ENCODE peak calls at places on chromosomes 13 and 19, in eight cellular contexts. Z is heart left ventricle, Q is sigmoid colon, U is body of pancreas, C is thyroid gland, D is suprapubic skin, E is uterus, I is ovary. J is an unnamed sample. For H3K4me1, the result is how much of the 10 kb centered on the place peaks cover.

GRCh38 chr19:55550321-55550650 is 4.9 kb upstream of the SBK3 start:
- DNase-seq in Z (no peak), Q (no peak), U (no peak), C (no peak), D (no peak), E (no peak), I (no peak), J (no peak)

GRCh38 chr19:36973021-36973843 is 57.1 kb downstream of the ZNF568 start:
- DNase-seq in Z (peak), Q (peak), U (peak), C (peak), D (peak), E (peak), I (peak), J (peak)

GRCh38 chr13:87274209-87274819 is 396.9 kb upstream of the SLITRK5 start:
- DNase-seq in Z (no peak), Q (no peak), U (peak), C (peak), D (no peak), E (no peak), I (no peak), J (no peak)

GRCh38 chr13:94416454-94417080 is 62.9 kb downstream of the DCT start:
- DNase-seq in Z (no peak), Q (no peak), U (no peak), C (no peak), D (no peak), E (no peak), I (no peak), J (peak)

GRCh38 chr19:14433454-14434156 is 499 bp downstream of the PKN1 start:
- DNase-seq in Z (peak), Q (no peak), U (peak), C (peak), D (peak), E (peak), I (peak), J (no peak)

GRCh38 chr19:2167896-2168618 is 4.3 kb downstream of the DOT1L start:
- DNase-seq in Z (peak), Q (peak), U (no peak), C (peak), D (no peak), E (peak), I (no peak), J (peak)

GRCh38 chr19:8310342-8311055 is 2.3 kb upstream of the CD320 start:
- DNase-seq in Z (no peak), Q (peak), U (no peak), C (no peak), D (peak), E (peak), I (no peak), J (no peak)

GRCh38 chr13:57409121-57409520 is 222.4 kb upstream of the PCDH17 start:
- DNase-seq in Z (no peak), Q (no peak), U (no peak), C (no peak), D (no peak), E (no peak), I (no peak), J (no peak)

GRCh38 chr13:18962168-18962734 is 219.4 kb downstream of the TUBA3C start:
- DNase-seq in Z (no peak), Q (no peak), U (no peak), C (no peak), D (no peak), E (no peak), I (no peak), J (no peak)

GRCh38 chr19:13979224-13979623 is 26.9 kb downstream of the RFX1 start:
- DNase-seq in Z (no peak), Q (no peak), U (no peak), C (no peak), D (no peak), E (no peak), I (peak), J (no peak)

GRCh38 chr19:31946491-31946890 is 398.9 kb upstream of the ZNF507 start:
- DNase-seq in Z (peak), Q (no peak), U (no peak), C (peak), D (no peak), E (no peak), I (no peak), J (no peak)

GRCh38 chr19:16342002-16342715 is 17.5 kb downstream of the KLF2 start:
- DNase-seq in Z (peak), Q (no peak), U (no peak), C (peak), D (no peak), E (no peak), I (no peak), J (no peak)

GRCh38 chr19:3857449-3858003 is 11.3 kb downstream of the ZFR2 start:
- DNase-seq in Z (no peak), Q (no peak), U (no peak), C (no peak), D (no peak), E (no peak), I (no peak), J (no peak)

GRCh38 chr13:24827799-24828198 is 63.8 kb downstream of the RNF17 start:
- DNase-seq in Z (no peak), Q (no peak), U (no peak), C (no peak), D (no peak), E (no peak), I (no peak), J (no peak)

GRCh38 chr13:33017410-33017929 is 1.2 kb downstream of the KL start:
- DNase-seq in Z (peak), Q (peak), U (no peak), C (no peak), D (peak), E (peak), I (no peak), J (peak)

GRCh38 chr13:46469064-46469463 is 82.0 kb upstream of the RUBCNL start:
- DNase-seq in Z (no peak), Q (no peak), U (no peak), C (no peak), D (no peak), E (no peak), I (no peak), J (no peak)

GRCh38 chr19:16301999-16302694 is 22.5 kb upstream of the KLF2 start:
- DNase-seq in Z (no peak), Q (no peak), U (no peak), C (no peak), D (no peak), E (no peak), I (no peak), J (no peak)

GRCh38 chr19:18304194-18304495 is 18.7 kb downstream of the LSM4 start:
- DNase-seq in Z (no peak), Q (no peak), U (no peak), C (peak), D (no peak), E (no peak), I (no peak), J (peak)

GRCh38 chr19:5651361-5651760 is 28.5 kb downstream of the SAFB start:
- DNase-seq in Z (no peak), Q (peak), U (no peak), C (no peak), D (peak), E (no peak), I (no peak), J (no peak)

GRCh38 chr19:17686592-17687042 is 1.5 kb downstream of the UNC13A start:
- DNase-seq in Z (peak), Q (no peak), U (no peak), C (no peak), D (no peak), E (no peak), I (no peak), J (no peak)

GRCh38 chr13:51844862-51845573 is at the start of gene TMEM272:
- DNase-seq in Z (no peak), Q (no peak), U (peak), C (peak), D (no peak), E (peak), I (peak), J (peak)

GRCh38 chr13:21050288-21051197 is 10.8 kb downstream of the LATS2 start:
- DNase-seq in Z (no peak), Q (no peak), U (no peak), C (no peak), D (no peak), E (no peak), I (no peak), J (no peak)

GRCh38 chr19:29467824-29468401 is 57.9 kb upstream of the VSTM2B start:
- DNase-seq in Z (no peak), Q (no peak), U (no peak), C (no peak), D (no peak), E (no peak), I (no peak), J (no peak)

GRCh38 chr13:45827318-45827717 is 24.2 kb downstream of the SIAH3 start:
- DNase-seq in Z (no peak), Q (no peak), U (no peak), C (peak), D (no peak), E (no peak), I (no peak), J (no peak)

GRCh38 chr19:38635483-38636399 is 11.7 kb upstream of the ACTN4 start:
- DNase-seq in Z (no peak), Q (no peak), U (no peak), C (no peak), D (no peak), E (no peak), I (no peak), J (no peak)

GRCh38 chr19:40976134-40976533 is 14.9 kb upstream of the CYP2B6 start:
- DNase-seq in Z (no peak), Q (no peak), U (no peak), C (no peak), D (no peak), E (no peak), I (no peak), J (no peak)

GRCh38 chr13:112828082-112828699 is 138.4 kb downstream of the ATP11A start:
- DNase-seq in Z (no peak), Q (no peak), U (no peak), C (no peak), D (no peak), E (no peak), I (no peak), J (no peak)

GRCh38 chr19:12794936-12795335 is 3.6 kb downstream of the JUNB start:
- DNase-seq in Z (no peak), Q (no peak), U (no peak), C (no peak), D (no peak), E (no peak), I (no peak), J (no peak)

GRCh38 chr19:17266975-17267788 is at the start of gene BABAM1:
- DNase-seq in Z (peak), Q (peak), U (peak), C (peak), D (peak), E (peak), I (peak), J (peak)

GRCh38 chr19:1884291-1884718 is 991 bp downstream of the ABHD17A start:
- DNase-seq in Z (no peak), Q (no peak), U (no peak), C (no peak), D (peak), E (no peak), I (peak), J (no peak)

GRCh38 chr13:55244991-55245644 is 1895.6 kb upstream of the PRR20A start:
- DNase-seq in Z (no peak), Q (no peak), U (peak), C (peak), D (no peak), E (no peak), I (no peak), J (no peak)

GRCh38 chr13:105442941-105443340 is 1092.5 kb downstream of the EFNB2 start:
- DNase-seq in Z (peak), Q (no peak), U (no peak), C (no peak), D (no peak), E (no peak), I (no peak), J (no peak)

GRCh38 chr13:44385401-44385800 is 11.8 kb downstream of the SERP2 start:
- DNase-seq in Z (no peak), Q (no peak), U (no peak), C (no peak), D (no peak), E (no peak), I (no peak), J (peak)

GRCh38 chr13:27619711-27620376 is 485 bp downstream of the LNX2 start:
- DNase-seq in Z (peak), Q (peak), U (no peak), C (peak), D (peak), E (peak), I (peak), J (peak)

GRCh38 chr13:33817843-33818661 is at the start of gene RFC3:
- DNase-seq in Z (peak), Q (peak), U (peak), C (peak), D (peak), E (peak), I (peak), J (peak)

GRCh38 chr13:85603735-85604134 is 195.5 kb downstream of the SLITRK6 start:
- DNase-seq in Z (no peak), Q (no peak), U (no peak), C (no peak), D (no peak), E (no peak), I (no peak), J (no peak)

GRCh38 chr13:20191902-20192469 is 752 bp downstream of the GJB2 start:
- DNase-seq in Z (no peak), Q (no peak), U (peak), C (peak), D (no peak), E (no peak), I (no peak), J (peak)

GRCh38 chr13:59946924-59947323 is 216.8 kb downstream of the DIAPH3 start:
- DNase-seq in Z (no peak), Q (no peak), U (no peak), C (no peak), D (no peak), E (no peak), I (no peak), J (no peak)

GRCh38 chr13:51682691-51683090 is 98.4 kb downstream of the WDFY2 start:
- DNase-seq in Z (no peak), Q (no peak), U (no peak), C (no peak), D (no peak), E (no peak), I (no peak), J (no peak)

GRCh38 chr13:97976551-97977375 is 23.3 kb downstream of the IPO5 start:
- DNase-seq in Z (peak), Q (no peak), U (peak), C (peak), D (peak), E (no peak), I (peak), J (peak)

DNA sequence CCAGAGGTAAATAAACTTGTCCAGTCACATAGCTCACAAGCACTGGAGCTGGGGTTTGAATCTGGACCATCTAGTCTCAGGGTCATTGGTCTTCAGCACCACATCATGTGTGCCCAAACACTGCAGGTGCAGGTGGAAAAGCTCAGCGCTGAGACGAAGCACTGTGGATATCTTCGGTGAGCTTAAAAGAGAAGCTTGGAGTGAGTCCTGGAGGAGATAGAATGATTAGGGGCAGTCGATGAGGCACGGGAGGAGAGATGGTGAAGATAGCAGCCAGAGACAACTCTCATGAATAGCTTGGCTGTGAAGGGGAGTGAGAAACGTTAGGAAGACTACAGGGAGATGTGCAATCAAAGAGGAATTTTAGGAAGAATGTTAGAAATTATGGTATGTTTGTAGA is 389.3 kb downstream of the FGF9 start:
- DNase-seq in Z (no peak), Q (no peak), U (no peak), C (no peak), D (no peak), E (no peak), I (no peak), J (no peak)
- H3K4me1 ChIP-seq in Z (under half), Q (under half), U (under half), C (under half), D (under half), E (under half), I (under half), J (under half)

GRCh38 chr19:46602392-46603194 is 1.5 kb downstream of the CALM3 start:
- DNase-seq in Z (no peak), Q (peak), U (no peak), C (peak), D (peak), E (no peak), I (no peak), J (peak)

GRCh38 chr19:46600393-46601317 is 475 bp upstream of the CALM3 start:
- DNase-seq in Z (peak), Q (peak), U (peak), C (peak), D (peak), E (peak), I (peak), J (peak)

GRCh38 chr19:46599716-46600392 is 1.3 kb upstream of the CALM3 start:
- DNase-seq in Z (no peak), Q (peak), U (no peak), C (no peak), D (no peak), E (no peak), I (no peak), J (no peak)

GRCh38 chr19:46603195-46603637 is 2.1 kb downstream of the CALM3 start:
- DNase-seq in Z (no peak), Q (no peak), U (peak), C (no peak), D (no peak), E (no peak), I (no peak), J (peak)

DNA sequence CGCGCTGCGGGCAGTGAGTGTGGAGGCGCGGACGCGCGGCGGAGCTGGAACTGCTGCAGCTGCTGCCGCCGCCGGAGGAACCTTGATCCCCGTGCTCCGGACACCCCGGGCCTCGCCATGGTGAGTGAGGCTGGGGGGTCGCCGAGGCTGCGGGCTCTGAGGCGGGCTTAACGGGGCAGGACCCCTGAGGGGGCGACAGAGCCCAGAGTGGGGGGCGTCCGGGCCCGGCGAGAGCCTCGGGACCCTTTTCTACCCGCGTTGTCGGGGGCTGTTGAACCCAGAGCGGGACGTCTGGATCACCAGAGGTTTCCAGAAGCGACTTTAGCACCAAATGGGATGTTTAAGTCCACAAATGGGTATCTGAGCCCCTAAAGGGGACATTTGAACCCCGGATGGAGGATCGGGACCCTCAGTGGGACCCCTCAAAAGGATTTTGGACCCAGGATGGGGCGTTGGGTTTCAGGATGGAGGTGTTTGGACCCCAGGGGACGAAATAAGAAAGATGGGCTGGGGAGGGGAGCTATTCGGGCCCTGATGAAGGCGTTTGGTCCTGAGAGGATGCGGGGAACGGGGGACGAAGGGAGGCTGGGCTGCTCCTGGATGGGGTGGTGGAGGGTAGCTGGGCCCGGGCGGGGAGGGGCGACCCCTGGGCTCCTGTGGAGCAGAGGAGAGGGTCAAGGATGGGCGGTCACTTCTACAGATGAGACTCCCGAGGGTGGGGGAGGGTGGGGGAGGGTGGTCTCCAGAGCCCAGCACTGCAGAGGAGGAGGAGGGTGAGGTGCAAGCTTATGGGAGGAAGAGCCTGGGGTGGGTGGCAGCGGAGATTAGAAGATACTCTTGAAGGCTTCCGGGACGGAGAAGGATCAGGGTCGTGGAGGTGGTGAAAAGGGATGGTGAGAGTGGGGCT is at the start of gene CALM3:
- DNase-seq in Z (no peak), Q (peak), U (no peak), C (no peak), D (peak), E (no peak), I (no peak), J (peak)
- TF ChIP-seq POLR2A in Z (peak), Q (peak), U (peak), C (peak), D (no peak), E (peak), I (peak), J (peak)

DNA sequence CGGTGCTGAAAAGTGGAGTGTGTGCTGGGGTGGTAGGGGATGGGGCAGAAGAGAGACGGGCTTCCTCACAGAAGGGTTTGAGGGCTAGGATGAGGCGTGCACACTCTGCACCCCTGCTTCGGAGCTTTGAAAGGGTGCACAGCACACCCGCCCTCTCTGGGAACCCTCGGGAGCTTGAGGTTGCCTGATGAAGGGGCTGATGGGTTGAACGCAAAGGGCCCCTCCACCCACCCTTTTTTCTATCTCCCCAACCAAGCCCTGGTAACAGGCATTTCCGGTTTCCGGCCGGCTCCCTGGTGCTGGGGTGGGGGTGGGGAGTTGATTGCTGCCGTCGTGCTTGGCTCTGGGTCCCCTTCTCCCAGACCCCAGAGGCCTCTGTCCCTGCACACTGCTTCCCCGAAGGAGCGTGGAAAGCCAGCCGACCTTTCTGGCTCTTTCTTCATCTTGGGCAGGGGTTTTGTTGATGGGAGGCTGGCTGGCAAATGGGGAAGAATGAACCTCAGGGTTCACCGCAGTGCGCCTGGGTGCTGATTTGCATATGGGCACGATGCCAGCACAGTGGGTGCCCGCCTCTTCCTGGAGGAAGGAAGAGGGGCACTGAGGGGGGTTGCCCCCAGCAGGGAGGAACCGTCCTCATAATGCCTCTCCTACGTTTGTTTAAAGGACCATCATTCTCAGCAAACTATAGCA is 29.0 kb downstream of the VAV1 start:
- DNase-seq in Z (peak), Q (peak), U (peak), C (peak), D (peak), E (peak), I (no peak), J (peak)
- H3K4me3 ChIP-seq in Z (peak), Q (peak), U (no peak), C (no peak), D (peak), E (no peak), I (no peak), J (no peak)

GRCh38 chr13:66530158-66530557 is 700.0 kb downstream of the PCDH9 start:
- DNase-seq in Z (no peak), Q (no peak), U (no peak), C (no peak), D (no peak), E (no peak), I (no peak), J (no peak)
- H3K4me1 ChIP-seq in Z (under half), Q (under half), U (under half), C (under half), D (under half), E (under half), I (under half), J (under half)

GRCh38 chr19:11606484-11606883 is 9.2 kb downstream of the ZNF627 start:
- DNase-seq in Z (no peak), Q (peak), U (no peak), C (no peak), D (no peak), E (no peak), I (no peak), J (no peak)
- TF ChIP-seq POLR2A in Z (no peak), Q (no peak), U (no peak), C (no peak), D (no peak), E (no peak), I (no peak), J (no peak)

GRCh38 chr19:9834302-9834725 is 804 bp upstream of the PIN1 start:
- DNase-seq in Z (no peak), Q (no peak), U (no peak), C (no peak), D (no peak), E (no peak), I (no peak), J (no peak)
- H3K4me3 ChIP-seq in Z (peak), Q (peak), U (no peak), C (no peak), D (peak), E (peak), I (peak), J (peak)

J was measured in right lobe of liver.